ENCODE peak calls at places on chromosomes 6 and 20, in six cellular contexts. S is mucosa of gallbladder; U is activated gamma-delta T cell treated with anti-CD3 and anti-CD28 coated beads, Interleukin-2, amount 50 U/mL, for 16 hours; B is HTR-8/SVneo; F is NCI-H1417; P is AG08395. G is an unnamed sample.

GRCh38 chr6:109874086-109874485 is 104.0 kb upstream of the GPR6 start:
- DNase-seq in S (no peak), U (no peak), B (no peak), F (no peak), P (no peak), G (no peak)

GRCh38 chr6:4180653-4181255 is 45.4 kb upstream of the ECI2 start:
- DNase-seq in S (no peak), U (no peak), B (no peak), F (no peak), P (peak; percentile 51), G (no peak)

GRCh38 chr6:161029195-161029809 is 37.7 kb downstream of the MAP3K4 start:
- DNase-seq in S (no peak), U (no peak), B (no peak), F (no peak), P (peak; percentile 75), G (no peak)

GRCh38 chr6:135299256-135299655 is 118.1 kb downstream of the MYB start:
- DNase-seq in S (no peak), U (no peak), B (peak; percentile 48), F (no peak), P (no peak), G (no peak)

GRCh38 chr6:36139431-36139830 is 9.1 kb downstream of the MAPK13 start:
- DNase-seq in S (no peak), U (no peak), B (no peak), F (no peak), P (no peak), G (peak; percentile 6)

GRCh38 chr6:30641048-30641447 is 5.9 kb upstream of the C6orf136 start:
- DNase-seq in S (no peak), U (no peak), B (no peak), F (no peak), P (no peak), G (no peak)

GRCh38 chr6:35025241-35026188 is 115.6 kb downstream of the TCP11 start:
- DNase-seq in S (no peak), U (no peak), B (no peak), F (no peak), P (no peak), G (no peak)

GRCh38 chr6:130697661-130698535 is 129.3 kb upstream of the SMLR1 start:
- DNase-seq in S (peak; percentile 46), U (peak; percentile 31), B (peak; percentile 47), F (peak; percentile 22), P (peak; percentile 79), G (peak; percentile 42)

GRCh38 chr6:127464161-127464880 is 5.1 kb upstream of the KIAA0408 start:
- DNase-seq in S (no peak), U (no peak), B (no peak), F (no peak), P (peak; percentile 87), G (no peak)

GRCh38 chr20:20010639-20011500 is 6.3 kb upstream of the NAA20 start:
- DNase-seq in S (no peak), U (no peak), B (peak; percentile 20), F (peak; percentile 17), P (peak; percentile 53), G (no peak)